ENCODE peak calls at places on chromosome 4, in eight cellular contexts. N is NCI-H187, D is amniotic epithelial cell, S is endothelial cell, F is AG08396, J is right atrium auricular region, P is GF-D8, K is NCI-H1105. G is an unnamed sample.

GRCh38 chr4:88610771-88611170 is 18.5 kb downstream of the HERC3 start:
- DNase-seq in N (no peak), D (peak; percentile 56), S (no peak), F (peak; percentile 61), J (peak; percentile 81), P (no peak), K (no peak), G (no peak)

GRCh38 chr4:115803825-115804224 is 690.4 kb upstream of the NDST4 start:
- DNase-seq in N (no peak), D (no peak), S (no peak), F (no peak), J (no peak), P (no peak), K (no peak), G (no peak)

GRCh38 chr4:22502895-22503814 is 12.7 kb downstream of the ADGRA3 start:
- DNase-seq in N (no peak), D (peak; percentile 88), S (no peak), F (no peak), J (no peak), P (no peak), K (no peak), G (no peak)

GRCh38 chr4:3074846-3075651 is 568 bp downstream of the HTT start:
- DNase-seq in N (no peak), D (peak; percentile 38), S (peak; percentile 70), F (peak; percentile 73), J (no peak), P (peak; percentile 50), K (peak; percentile 30), G (peak; percentile 77)

GRCh38 chr4:116180056-116180690 is 905.2 kb downstream of the TRAM1L1 start:
- DNase-seq in N (no peak), D (peak; percentile 7), S (no peak), F (no peak), J (no peak), P (no peak), K (peak; percentile 3), G (peak; percentile 31)

GRCh38 chr4:8101213-8101781 is 57.3 kb downstream of the ABLIM2 start:
- DNase-seq in N (no peak), D (peak; percentile 89), S (no peak), F (no peak), J (no peak), P (no peak), K (no peak), G (no peak)

GRCh38 chr4:6902318-6903042 is 7.1 kb upstream of the TBC1D14 start:
- DNase-seq in N (no peak), D (no peak), S (no peak), F (no peak), J (no peak), P (no peak), K (no peak), G (no peak)

GRCh38 chr4:158129649-158130048 is 43.2 kb downstream of the GASK1B start:
- DNase-seq in N (no peak), D (peak; percentile 14), S (no peak), F (no peak), J (no peak), P (no peak), K (no peak), G (no peak)

GRCh38 chr4:109739547-109739946 is 9.7 kb upstream of the PLA2G12A start:
- DNase-seq in N (no peak), D (peak; percentile 70), S (no peak), F (no peak), J (no peak), P (no peak), K (no peak), G (no peak)

GRCh38 chr4:25245181-25245580 is 11.3 kb downstream of the PI4K2B start:
- DNase-seq in N (no peak), D (no peak), S (no peak), F (no peak), J (no peak), P (no peak), K (no peak), G (no peak)

GRCh38 chr4:148094149-148094548 is 348.1 kb downstream of the NR3C2 start:
- DNase-seq in N (no peak), D (no peak), S (no peak), F (no peak), J (no peak), P (no peak), K (no peak), G (no peak)

GRCh38 chr4:86926428-86927086 is 8.3 kb upstream of the AFF1 start:
- DNase-seq in N (no peak), D (no peak), S (no peak), F (no peak), J (no peak), P (no peak), K (no peak), G (no peak)

GRCh38 chr4:156945532-156945931 is 26.1 kb downstream of the PDGFC start:
- DNase-seq in N (no peak), D (peak; percentile 36), S (no peak), F (no peak), J (no peak), P (no peak), K (no peak), G (no peak)

GRCh38 chr4:6205973-6206372 is 5.6 kb upstream of the JAKMIP1 start:
- DNase-seq in N (no peak), D (no peak), S (no peak), F (no peak), J (no peak), P (no peak), K (no peak), G (no peak)

GRCh38 chr4:80202784-80203553 is 5.7 kb downstream of the PRDM8 start:
- DNase-seq in N (peak; percentile 33), D (no peak), S (peak; percentile 44), F (no peak), J (no peak), P (peak; percentile 30), K (peak; percentile 22), G (peak; percentile 26)

GRCh38 chr4:16516796-16517413 is 290.6 kb upstream of the TAPT1 start:
- DNase-seq in N (no peak), D (peak; percentile 54), S (no peak), F (peak; percentile 49), J (peak; percentile 71), P (no peak), K (no peak), G (peak; percentile 48)

G was measured in HAP-1.